ENCODE peak calls at places on chromosome 19, in ten cellular contexts. One of them, this sample, is unnamed.

GRCh38 chr19:33401683-33402420 is 28.3 kb downstream of the CEBPG start:
- DNase-seq in ovary: peak
- DNase-seq in thyroid gland: no peak
- DNase-seq in AG10803: no peak
- DNase-seq in prostate gland: no peak
- DNase-seq in PC-9: no peak
- DNase-seq in mucosa of descending colon: no peak
- DNase-seq in GM23248: no peak
- DNase-seq in tibial artery: peak
- DNase-seq in HAP-1: no peak
- DNase-seq in this sample: no peak

GRCh38 chr19:34023381-34023780 is 148.9 kb upstream of the LSM14A start:
- DNase-seq in ovary: no peak
- DNase-seq in thyroid gland: no peak
- DNase-seq in AG10803: no peak
- DNase-seq in prostate gland: no peak
- DNase-seq in PC-9: no peak
- DNase-seq in mucosa of descending colon: no peak
- DNase-seq in GM23248: no peak
- DNase-seq in tibial artery: no peak
- DNase-seq in HAP-1: no peak
- DNase-seq in this sample: no peak

GRCh38 chr19:33227242-33227650 is 1.6 kb upstream of the SLC7A10 start:
- DNase-seq in ovary: no peak
- DNase-seq in thyroid gland: no peak
- DNase-seq in AG10803: peak
- DNase-seq in prostate gland: no peak
- DNase-seq in PC-9: no peak
- DNase-seq in mucosa of descending colon: no peak
- DNase-seq in GM23248: no peak
- DNase-seq in tibial artery: no peak
- DNase-seq in HAP-1: no peak
- DNase-seq in this sample: peak

GRCh38 chr19:35395762-35396199 is 24.9 kb downstream of the GPR42 start:
- DNase-seq in ovary: peak
- DNase-seq in thyroid gland: no peak
- DNase-seq in AG10803: no peak
- DNase-seq in prostate gland: peak
- DNase-seq in PC-9: no peak
- DNase-seq in mucosa of descending colon: peak
- DNase-seq in GM23248: peak
- DNase-seq in tibial artery: no peak
- DNase-seq in HAP-1: no peak
- DNase-seq in this sample: peak

GRCh38 chr19:31312629-31313244 is 36.5 kb downstream of the TSHZ3 start:
- DNase-seq in ovary: no peak
- DNase-seq in thyroid gland: no peak
- DNase-seq in AG10803: no peak
- DNase-seq in prostate gland: no peak
- DNase-seq in PC-9: no peak
- DNase-seq in mucosa of descending colon: no peak
- DNase-seq in GM23248: no peak
- DNase-seq in tibial artery: no peak
- DNase-seq in HAP-1: no peak
- DNase-seq in this sample: no peak

GRCh38 chr19:16367269-16367683 is 42.6 kb downstream of the KLF2 start:
- DNase-seq in ovary: no peak
- DNase-seq in thyroid gland: no peak
- DNase-seq in AG10803: no peak
- DNase-seq in prostate gland: no peak
- DNase-seq in PC-9: no peak
- DNase-seq in mucosa of descending colon: no peak
- DNase-seq in GM23248: no peak
- DNase-seq in tibial artery: no peak
- DNase-seq in HAP-1: no peak
- DNase-seq in this sample: no peak

GRCh38 chr19:13195678-13196077 is 45.5 kb downstream of the IER2 start:
- DNase-seq in ovary: no peak
- DNase-seq in thyroid gland: peak
- DNase-seq in AG10803: no peak
- DNase-seq in prostate gland: no peak
- DNase-seq in PC-9: peak
- DNase-seq in mucosa of descending colon: peak
- DNase-seq in GM23248: no peak
- DNase-seq in tibial artery: no peak
- DNase-seq in HAP-1: no peak
- DNase-seq in this sample: no peak

GRCh38 chr19:44753932-44754742 is 5.6 kb downstream of the BCL3 start:
- DNase-seq in ovary: peak
- DNase-seq in thyroid gland: peak
- DNase-seq in AG10803: peak
- DNase-seq in prostate gland: peak
- DNase-seq in PC-9: peak
- DNase-seq in mucosa of descending colon: peak
- DNase-seq in GM23248: peak
- DNase-seq in tibial artery: peak
- DNase-seq in HAP-1: peak
- DNase-seq in this sample: peak

GRCh38 chr19:40217921-40218890 is at the start of gene TTC9B:
- DNase-seq in ovary: no peak
- DNase-seq in thyroid gland: no peak
- DNase-seq in AG10803: no peak
- DNase-seq in prostate gland: no peak
- DNase-seq in PC-9: no peak
- DNase-seq in mucosa of descending colon: no peak
- DNase-seq in GM23248: peak
- DNase-seq in tibial artery: no peak
- DNase-seq in HAP-1: no peak
- DNase-seq in this sample: no peak

DNA sequence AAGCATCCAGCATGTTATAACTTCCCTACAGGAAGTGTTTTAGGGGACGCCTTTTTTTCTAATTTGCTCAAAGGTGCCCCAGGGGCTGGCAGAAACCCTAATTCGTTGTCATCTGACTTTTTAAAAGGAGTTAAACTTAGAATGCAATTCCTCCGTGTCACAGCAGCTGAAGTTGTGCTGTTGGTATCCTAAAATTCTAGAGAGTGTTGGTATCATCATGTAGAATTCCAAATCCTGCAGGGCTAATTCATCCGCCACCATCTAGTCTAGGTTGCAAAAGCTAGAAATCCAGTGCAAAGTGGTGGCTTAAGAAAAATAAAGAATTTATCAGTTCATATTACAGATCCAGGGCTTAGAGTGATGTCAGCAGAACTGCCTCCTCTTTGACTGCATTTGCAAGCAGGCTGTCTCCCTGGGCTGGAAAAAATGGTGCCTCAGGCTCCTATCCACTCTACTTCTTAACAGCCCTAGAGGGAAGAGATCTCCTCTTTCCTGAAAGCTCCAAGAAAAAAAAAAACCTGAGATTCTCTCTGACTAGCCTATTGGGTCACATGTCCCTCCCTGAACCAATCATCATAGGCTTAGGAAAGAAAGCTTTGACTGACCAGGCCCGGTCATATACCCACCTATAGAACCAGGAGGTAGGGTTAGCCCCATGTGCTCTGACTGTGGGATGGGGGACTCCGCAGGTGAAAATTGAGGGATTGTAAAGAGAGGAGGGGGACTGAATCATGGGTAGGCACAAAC is 73.0 kb downstream of the MAP4K1 start:
- DNase-seq in ovary: no peak
- DNase-seq in thyroid gland: no peak
- DNase-seq in AG10803: no peak
- DNase-seq in prostate gland: peak
- DNase-seq in PC-9: peak
- DNase-seq in mucosa of descending colon: no peak
- DNase-seq in GM23248: peak
- DNase-seq in tibial artery: no peak
- DNase-seq in HAP-1: no peak
- DNase-seq in this sample: peak
- H3K4me3 ChIP-seq in ovary: no peak
- H3K4me3 ChIP-seq in thyroid gland: no peak
- H3K4me3 ChIP-seq in AG10803: no peak
- H3K4me3 ChIP-seq in prostate gland: no peak
- H3K4me3 ChIP-seq in PC-9: no peak
- H3K4me3 ChIP-seq in mucosa of descending colon: no peak
- H3K4me3 ChIP-seq in GM23248: peak
- H3K4me3 ChIP-seq in tibial artery: no peak
- H3K4me3 ChIP-seq in HAP-1: no peak
- H3K4me3 ChIP-seq in this sample: peak

GRCh38 chr19:54164369-54165068 is 5.0 kb upstream of the LENG1 start:
- DNase-seq in ovary: no peak
- DNase-seq in thyroid gland: peak
- DNase-seq in AG10803: no peak
- DNase-seq in prostate gland: peak
- DNase-seq in PC-9: peak
- DNase-seq in mucosa of descending colon: peak
- DNase-seq in GM23248: peak
- DNase-seq in tibial artery: no peak
- DNase-seq in HAP-1: no peak
- DNase-seq in this sample: peak
- H3K4me3 ChIP-seq in ovary: no peak
- H3K4me3 ChIP-seq in thyroid gland: no peak
- H3K4me3 ChIP-seq in AG10803: no peak
- H3K4me3 ChIP-seq in prostate gland: no peak
- H3K4me3 ChIP-seq in PC-9: no peak
- H3K4me3 ChIP-seq in mucosa of descending colon: no peak
- H3K4me3 ChIP-seq in GM23248: no peak
- H3K4me3 ChIP-seq in tibial artery: no peak
- H3K4me3 ChIP-seq in HAP-1: no peak
- H3K4me3 ChIP-seq in this sample: peak

GRCh38 chr19:41299046-41299754 is 10.8 kb upstream of the CCDC97 start:
- DNase-seq in ovary: no peak
- DNase-seq in thyroid gland: peak
- DNase-seq in AG10803: peak
- DNase-seq in prostate gland: no peak
- DNase-seq in PC-9: no peak
- DNase-seq in mucosa of descending colon: no peak
- DNase-seq in GM23248: peak
- DNase-seq in tibial artery: peak
- DNase-seq in HAP-1: no peak
- DNase-seq in this sample: no peak
- H3K4me3 ChIP-seq in ovary: no peak
- H3K4me3 ChIP-seq in thyroid gland: no peak
- H3K4me3 ChIP-seq in AG10803: no peak
- H3K4me3 ChIP-seq in prostate gland: no peak
- H3K4me3 ChIP-seq in PC-9: no peak
- H3K4me3 ChIP-seq in mucosa of descending colon: no peak
- H3K4me3 ChIP-seq in GM23248: no peak
- H3K4me3 ChIP-seq in tibial artery: no peak
- H3K4me3 ChIP-seq in HAP-1: no peak
- H3K4me3 ChIP-seq in this sample: no peak

DNA sequence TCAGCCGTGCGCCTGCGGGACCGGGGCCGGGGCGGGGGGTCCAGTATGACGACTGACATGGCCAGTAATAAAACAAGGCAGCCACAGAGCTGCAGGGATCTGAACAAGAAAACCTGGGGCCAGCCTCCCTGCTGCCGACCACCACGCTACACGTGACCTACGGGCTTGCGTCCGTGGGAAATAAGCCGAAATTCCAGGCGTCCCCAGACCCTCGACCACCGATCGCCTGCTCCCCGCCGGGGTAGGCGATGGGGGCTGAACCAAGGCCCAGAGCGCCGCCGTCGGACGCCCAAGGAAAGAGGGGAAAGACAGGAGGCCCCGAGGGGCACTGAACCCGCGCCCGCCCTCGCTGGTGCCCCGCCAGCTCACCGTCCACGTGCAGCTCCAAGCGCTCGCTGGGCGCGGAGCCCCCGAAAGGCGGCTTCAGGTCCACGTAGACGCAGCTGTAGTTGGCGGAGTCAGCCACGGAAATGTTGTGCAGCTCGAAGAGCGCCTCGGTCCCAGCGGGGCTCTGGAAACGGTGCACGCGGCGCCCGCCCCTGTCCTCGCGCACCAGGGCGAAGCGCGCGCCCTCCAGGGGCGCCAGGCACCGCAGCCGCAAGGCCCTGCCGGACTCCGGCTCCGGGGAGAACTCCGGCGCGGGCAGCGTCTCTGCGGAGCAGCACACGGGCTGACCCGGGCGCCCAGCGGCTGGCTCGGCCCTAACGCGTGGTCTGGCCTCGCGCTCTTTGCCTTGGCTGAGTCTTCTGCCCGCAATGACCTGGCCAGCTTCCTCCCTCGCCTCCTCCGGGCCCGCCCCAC is 3.1 kb downstream of the A1BG start:
- DNase-seq in ovary: no peak
- DNase-seq in thyroid gland: no peak
- DNase-seq in AG10803: no peak
- DNase-seq in prostate gland: no peak
- DNase-seq in PC-9: no peak
- DNase-seq in mucosa of descending colon: no peak
- DNase-seq in GM23248: no peak
- DNase-seq in tibial artery: no peak
- DNase-seq in HAP-1: no peak
- DNase-seq in this sample: no peak
- H3K4me3 ChIP-seq in ovary: no peak
- H3K4me3 ChIP-seq in thyroid gland: no peak
- H3K4me3 ChIP-seq in AG10803: no peak
- H3K4me3 ChIP-seq in prostate gland: no peak
- H3K4me3 ChIP-seq in PC-9: no peak
- H3K4me3 ChIP-seq in mucosa of descending colon: no peak
- H3K4me3 ChIP-seq in GM23248: no peak
- H3K4me3 ChIP-seq in tibial artery: no peak
- H3K4me3 ChIP-seq in HAP-1: no peak
- H3K4me3 ChIP-seq in this sample: no peak

DNA sequence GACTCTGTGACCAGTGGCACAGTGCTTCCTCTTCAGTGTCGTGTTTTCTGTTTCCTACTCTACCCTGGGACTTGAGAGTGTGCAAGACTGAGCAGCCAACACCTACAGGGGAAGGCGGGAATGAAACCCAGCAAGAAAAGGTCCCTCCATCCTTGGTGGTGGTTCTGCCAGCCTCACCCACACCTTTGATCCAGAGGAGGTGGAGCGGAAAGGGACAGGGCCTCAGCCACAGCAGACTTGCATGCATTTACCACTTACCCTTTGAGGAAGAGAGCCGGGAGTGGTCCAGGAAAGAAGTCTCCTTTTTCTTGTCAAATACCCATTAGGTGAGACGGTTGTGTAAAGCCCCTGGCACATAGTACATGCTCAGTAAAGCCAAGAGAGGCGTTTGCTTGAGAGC is 164.8 kb upstream of the ZNF536 start:
- DNase-seq in ovary: no peak
- DNase-seq in thyroid gland: no peak
- DNase-seq in AG10803: no peak
- DNase-seq in prostate gland: no peak
- DNase-seq in PC-9: no peak
- DNase-seq in mucosa of descending colon: no peak
- DNase-seq in GM23248: no peak
- DNase-seq in tibial artery: no peak
- DNase-seq in HAP-1: no peak
- DNase-seq in this sample: no peak
- H3K4me3 ChIP-seq in ovary: no peak
- H3K4me3 ChIP-seq in thyroid gland: no peak
- H3K4me3 ChIP-seq in AG10803: no peak
- H3K4me3 ChIP-seq in prostate gland: no peak
- H3K4me3 ChIP-seq in PC-9: no peak
- H3K4me3 ChIP-seq in mucosa of descending colon: no peak
- H3K4me3 ChIP-seq in GM23248: no peak
- H3K4me3 ChIP-seq in tibial artery: no peak
- H3K4me3 ChIP-seq in HAP-1: no peak
- H3K4me3 ChIP-seq in this sample: no peak

This sample was measured in fibroblast of villous mesenchyme.